ENCODE peak calls at places on chromosomes 16 and 17, in seven cellular contexts. H is DMS 273 treated with DMSO at 0.1 percent for 48 hours; O is activated CD4-positive, alpha-beta T cell treated with anti-CD3 and anti-CD28 coated beads, Interleukin-2, amount 50 U/mL, for 1 hour; F is glutamatergic neuron; Z is SW480; T is EH; W is NCI-H510A treated with DMSO at 0.1 percent for 48 hours. R is an unnamed sample.

GRCh38 chr17:37447641-37448040 is 41.0 kb downstream of the TADA2A start:
- DNase-seq in H (no peak), O (no peak), F (no peak), Z (peak; percentile 37), T (peak; percentile 67), W (no peak), R (no peak)

GRCh38 chr16:76389126-76389525 is 111.9 kb downstream of the CNTNAP4 start:
- DNase-seq in H (no peak), O (no peak), F (no peak), Z (no peak), T (no peak), W (no peak), R (no peak)

GRCh38 chr17:29149431-29150064 is 30.6 kb downstream of the MYO18A start:
- DNase-seq in H (peak; percentile 55), O (no peak), F (peak; percentile 76), Z (no peak), T (no peak), W (no peak), R (no peak)

GRCh38 chr17:19650826-19651225 is 2.3 kb downstream of the ALDH3A2 start:
- DNase-seq in H (no peak), O (no peak), F (no peak), Z (no peak), T (peak; percentile 72), W (no peak), R (no peak)

GRCh38 chr17:29584452-29585079 is 4.9 kb downstream of the GIT1 start:
- DNase-seq in H (no peak), O (no peak), F (no peak), Z (no peak), T (no peak), W (no peak), R (no peak)

GRCh38 chr16:84893467-84893848 is 73.7 kb downstream of the CRISPLD2 start:
- DNase-seq in H (no peak), O (no peak), F (no peak), Z (no peak), T (no peak), W (no peak), R (no peak)

GRCh38 chr16:21684199-21684598 is 20.4 kb downstream of the OTOA start:
- DNase-seq in H (no peak), O (peak; percentile 30), F (no peak), Z (no peak), T (no peak), W (no peak), R (peak; percentile 57)

GRCh38 chr16:79071424-79071823 is 529.1 kb downstream of the MAF start:
- DNase-seq in H (peak; percentile 19), O (no peak), F (no peak), Z (no peak), T (no peak), W (peak; percentile 28), R (no peak)

GRCh38 chr17:78665952-78666920 is 89.0 kb upstream of the DNAH17 start:
- DNase-seq in H (no peak), O (peak; percentile 37), F (no peak), Z (peak; percentile 51), T (peak; percentile 41), W (no peak), R (no peak)

GRCh38 chr17:82452162-82452561 is 1.6 kb upstream of the CYBC1 start:
- DNase-seq in H (no peak), O (no peak), F (no peak), Z (no peak), T (no peak), W (no peak), R (no peak)